ENCODE peak calls at places on chromosomes 3 and 15, in seven cellular contexts. L is sigmoid colon, W is uterus, V is ovary, C is A549, G is HCT116, K is breast epithelium. N is an unnamed sample.

GRCh38 chr15:85527907-85528306 is 147.5 kb downstream of the AKAP13 start:
- DNase-seq in L (no peak), W (no peak), V (no peak), C (peak; percentile 15), G (no peak), K (no peak), N (no peak)

GRCh38 chr3:124345845-124346244 is 353.9 kb upstream of the ROPN1 start:
- DNase-seq in L (no peak), W (no peak), V (no peak), C (no peak), G (no peak), K (no peak), N (no peak)

GRCh38 chr3:40333416-40333815 is 23.9 kb downstream of the EIF1B start:
- DNase-seq in L (no peak), W (no peak), V (no peak), C (no peak), G (no peak), K (peak; percentile 58), N (no peak)

GRCh38 chr3:2247249-2247648 is 148.6 kb downstream of the CNTN4 start:
- DNase-seq in L (no peak), W (no peak), V (no peak), C (no peak), G (no peak), K (no peak), N (no peak)

GRCh38 chr3:10764314-10765051 is 51.5 kb upstream of the SLC6A11 start:
- DNase-seq in L (no peak), W (no peak), V (no peak), C (no peak), G (no peak), K (no peak), N (no peak)

GRCh38 chr15:63332367-63333078 is 49.1 kb downstream of the CA12 start:
- DNase-seq in L (no peak), W (no peak), V (no peak), C (peak; percentile 76), G (peak; percentile 28), K (no peak), N (no peak)

GRCh38 chr3:140250010-140250825 is 315.2 kb downstream of the CLSTN2 start:
- DNase-seq in L (no peak), W (no peak), V (no peak), C (no peak), G (no peak), K (no peak), N (no peak)

GRCh38 chr3:154023148-154023547 is 98.0 kb upstream of the ARHGEF26 start:
- DNase-seq in L (no peak), W (no peak), V (no peak), C (peak; percentile 72), G (no peak), K (no peak), N (no peak)

GRCh38 chr3:113626513-113627371 is 69.7 kb downstream of the USF3 start:
- DNase-seq in L (peak; percentile 82), W (peak; percentile 38), V (peak; percentile 41), C (peak; percentile 82), G (peak; percentile 79), K (no peak), N (peak; percentile 76)

GRCh38 chr15:98649621-98649995 is 1.3 kb downstream of the IGF1R start:
- DNase-seq in L (peak; percentile 74), W (peak; percentile 31), V (peak; percentile 72), C (no peak), G (no peak), K (no peak), N (no peak)

GRCh38 chr15:98649996-98650870 is 1.9 kb downstream of the IGF1R start:
- DNase-seq in L (no peak), W (peak; percentile 41), V (peak; percentile 71), C (peak; percentile 48), G (no peak), K (no peak), N (peak; percentile 67)

GRCh38 chr15:98648654-98649537 is 557 bp downstream of the IGF1R start:
- DNase-seq in L (peak; percentile 78), W (peak; percentile 49), V (peak; percentile 78), C (peak; percentile 71), G (no peak), K (no peak), N (peak; percentile 62)

GRCh38 chr15:98651581-98652220 is 3.4 kb downstream of the IGF1R start:
- DNase-seq in L (no peak), W (no peak), V (no peak), C (peak; percentile 29), G (no peak), K (no peak), N (peak; percentile 49)

DNA sequence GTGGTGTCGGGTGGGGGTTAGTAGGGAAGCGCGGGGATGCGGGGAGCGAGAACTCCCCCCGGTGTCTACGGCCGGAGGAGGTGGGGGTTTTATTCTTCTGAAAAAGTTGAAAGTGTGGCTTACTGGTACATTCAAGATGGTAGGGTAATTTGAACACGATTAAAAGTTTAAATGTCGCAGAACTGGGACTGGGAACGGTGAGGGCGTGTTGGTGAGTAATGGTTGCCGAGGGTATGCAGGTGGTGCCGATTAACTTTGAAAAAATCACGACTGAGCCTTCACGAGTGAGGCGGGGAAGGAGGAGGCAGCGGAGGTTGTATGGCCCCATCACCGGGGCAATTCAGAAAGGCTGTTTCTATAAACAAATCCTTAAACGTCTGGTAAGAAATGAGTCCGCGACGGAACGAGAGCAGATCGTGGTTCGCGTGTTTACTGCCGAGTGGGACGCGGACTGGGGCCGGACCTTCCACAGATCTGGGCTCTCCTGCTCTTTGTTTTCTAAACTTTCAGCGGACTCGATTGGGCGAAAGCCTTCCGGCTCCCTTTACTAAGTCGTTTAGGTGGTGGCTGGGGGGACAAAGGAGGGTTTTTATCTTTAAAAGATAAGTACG is 2.6 kb downstream of the IGF1R start:
- DNase-seq in L (no peak), W (peak; percentile 48), V (peak; percentile 72), C (peak; percentile 36), G (no peak), K (no peak), N (peak; percentile 74)
- TF ChIP-seq POLR2A in L (no peak), W (no peak), V (no peak), C (no peak), G (no peak), K (no peak), N (no peak)

GRCh38 chr15:25055356-25056068 is 100.7 kb downstream of the SNRPN start:
- DNase-seq in L (no peak), W (no peak), V (no peak), C (no peak), G (no peak), K (no peak), N (peak; percentile 8)

GRCh38 chr15:25058080-25058785 is 103.4 kb downstream of the SNRPN start:
- DNase-seq in L (no peak), W (peak; percentile 9), V (peak; percentile 29), C (no peak), G (no peak), K (peak; percentile 19), N (peak; percentile 21)

GRCh38 chr15:25059698-25060471 is 105.1 kb downstream of the SNRPN start:
- DNase-seq in L (no peak), W (peak; percentile 2), V (peak; percentile 8), C (no peak), G (no peak), K (peak; percentile 27), N (peak; percentile 9)

GRCh38 chr15:25056484-25057429 is 102.0 kb downstream of the SNRPN start:
- DNase-seq in L (no peak), W (no peak), V (peak; percentile 25), C (peak; percentile 10), G (no peak), K (no peak), N (peak; percentile 28)

DNA sequence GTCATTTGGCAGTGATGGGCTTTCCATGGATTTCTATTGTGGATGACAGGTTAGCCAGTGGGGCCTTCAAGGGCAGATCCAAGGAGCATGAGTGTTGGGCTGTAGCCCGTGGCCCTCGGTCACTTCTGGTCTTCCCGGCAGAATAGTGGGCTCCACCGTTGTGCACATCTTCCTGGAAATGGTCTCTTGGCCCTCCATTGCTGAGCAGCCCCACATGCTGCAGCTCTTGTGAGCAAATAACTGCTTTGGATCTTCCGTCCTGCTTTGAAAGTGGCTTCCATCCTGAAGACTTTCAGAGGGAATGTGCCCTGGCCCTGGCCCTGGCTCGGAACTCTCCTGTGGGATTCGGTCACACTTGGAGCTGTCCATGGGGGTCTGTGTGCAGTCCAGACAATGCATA is 102.8 kb downstream of the SNRPN start:
- DNase-seq in L (no peak), W (no peak), V (no peak), C (no peak), G (no peak), K (peak; percentile 20), N (peak; percentile 4)
- H3K9me3 ChIP-seq in L (peaks cover 99% of the 10 kb centered on the region), W (peaks cover 97% of the 10 kb centered on the region), V (peaks cover 100% of the 10 kb centered on the region), C (peaks cover 67% of the 10 kb centered on the region), G (peaks cover 66% of the 10 kb centered on the region), K (peaks cover 100% of the 10 kb centered on the region), N (no peaks in the 10 kb centered on the region)

GRCh38 chr15:88625943-88626741 is 5.0 kb downstream of the AEN start:
- DNase-seq in L (peak; percentile 51), W (no peak), V (no peak), C (no peak), G (no peak), K (no peak), N (no peak)

GRCh38 chr15:88627463-88627862 is 6.3 kb downstream of the AEN start:
- DNase-seq in L (peak; percentile 9), W (no peak), V (no peak), C (no peak), G (no peak), K (no peak), N (no peak)

GRCh38 chr15:88629071-88629470 is 7.9 kb downstream of the AEN start:
- DNase-seq in L (no peak), W (no peak), V (no peak), C (no peak), G (no peak), K (no peak), N (no peak)

GRCh38 chr15:88630141-88630721 is 8.6 kb upstream of the ISG20 start:
- DNase-seq in L (peak; percentile 76), W (peak; percentile 61), V (no peak), C (peak; percentile 53), G (no peak), K (no peak), N (no peak)

DNA sequence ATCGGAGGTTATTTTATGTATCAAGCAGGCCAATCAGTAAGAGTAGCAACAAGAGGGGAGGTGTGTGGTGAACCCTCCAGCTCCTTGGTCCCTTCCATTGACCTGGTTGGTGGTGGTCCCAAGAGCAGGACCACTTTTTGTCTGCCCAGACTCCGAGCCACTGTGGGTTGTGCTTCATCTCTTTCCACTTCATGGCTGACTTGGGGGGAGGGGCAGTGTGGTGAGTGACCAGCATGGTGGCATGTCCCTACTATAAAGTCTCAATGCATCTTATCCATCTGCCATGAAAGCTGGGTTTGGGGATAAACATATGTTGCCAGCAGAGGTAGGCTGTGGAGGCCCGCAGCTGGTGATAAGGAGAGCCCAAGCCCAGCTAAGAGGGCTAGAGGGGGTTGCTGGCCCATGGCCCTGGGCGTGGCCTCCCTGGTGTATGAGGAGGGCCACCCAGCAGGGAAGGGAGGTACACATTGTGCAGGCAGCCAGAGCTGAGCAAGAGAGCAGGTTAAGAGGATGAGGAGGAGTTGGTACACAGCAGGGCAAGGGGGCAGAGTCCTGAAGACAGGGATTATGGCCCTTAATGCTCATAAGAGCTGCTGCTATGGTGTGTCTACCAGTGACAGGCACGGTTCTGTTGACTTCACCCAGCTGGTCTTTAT is 7.0 kb downstream of the AEN start:
- DNase-seq in L (peak; percentile 54), W (no peak), V (no peak), C (no peak), G (no peak), K (no peak), N (no peak)
- TF ChIP-seq POLR2A in L (no peak), W (no peak), V (no peak), C (no peak), G (no peak), K (no peak), N (no peak)

DNA sequence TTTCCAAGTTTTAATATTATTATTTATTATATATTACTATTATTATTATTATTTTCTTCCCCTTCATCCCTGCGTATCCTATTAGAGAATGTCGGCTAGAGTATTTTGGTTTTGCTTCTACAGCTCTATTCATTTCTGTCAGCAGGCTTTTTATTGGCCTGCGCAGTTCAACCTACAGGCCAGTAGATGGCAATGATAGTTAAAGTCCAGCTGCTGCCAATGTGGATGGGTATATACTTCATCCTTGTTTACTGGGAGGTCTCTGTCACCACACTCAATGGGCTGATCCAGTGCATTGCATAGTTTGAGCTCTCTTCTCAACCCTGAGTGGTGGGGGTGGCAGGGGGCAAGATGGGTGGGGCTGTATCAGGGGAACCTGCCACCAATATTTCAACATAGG is 799.8 kb downstream of the NSUN3 start:
- DNase-seq in L (no peak), W (no peak), V (no peak), C (peak; percentile 52), G (no peak), K (no peak), N (peak; percentile 52)
- H3K9me3 ChIP-seq in L (peaks cover 8% of the 10 kb centered on the region), W (peaks cover 4% of the 10 kb centered on the region), V (peaks cover 4% of the 10 kb centered on the region), C (peaks cover 10% of the 10 kb centered on the region), G (peaks cover 18% of the 10 kb centered on the region), K (peaks cover 19% of the 10 kb centered on the region), N (no peaks in the 10 kb centered on the region)